ENCODE peak calls at places on chromosome 6, in eight cellular contexts. W, I, P, T, N, C, G and B are unnamed samples.

GRCh38 chr6:136886110-136886509 is 36.0 kb upstream of the SLC35D3 start:
- DNase-seq in W (no peak), I (no peak), P (no peak), T (no peak), N (no peak), C (no peak), G (peak; percentile 54), B (peak; percentile 60)

GRCh38 chr6:106128981-106129761 is 43.0 kb downstream of the PRDM1 start:
- DNase-seq in W (no peak), I (no peak), P (no peak), T (peak; percentile 78), N (no peak), C (peak; percentile 76), G (peak; percentile 86), B (peak; percentile 22)

GRCh38 chr6:108565091-108565766 is 4.5 kb downstream of the FOXO3 start:
- DNase-seq in W (no peak), I (no peak), P (no peak), T (peak; percentile 34), N (no peak), C (no peak), G (peak; percentile 66), B (no peak)

GRCh38 chr6:13013681-13014550 is 297.3 kb downstream of the PHACTR1 start:
- DNase-seq in W (no peak), I (no peak), P (peak; percentile 28), T (peak; percentile 5), N (no peak), C (peak; percentile 2), G (no peak), B (no peak)

GRCh38 chr6:11609324-11610071 is 71.9 kb downstream of the TMEM170B start:
- DNase-seq in W (peak; percentile 37), I (peak; percentile 44), P (no peak), T (peak; percentile 96), N (no peak), C (peak; percentile 50), G (no peak), B (no peak)

GRCh38 chr6:138162104-138162946 is 586 bp downstream of the ARFGEF3 start:
- DNase-seq in W (no peak), I (no peak), P (peak; percentile 42), T (peak; percentile 7), N (no peak), C (peak; percentile 1), G (no peak), B (no peak)

GRCh38 chr6:132715204-132715603 is 1.3 kb upstream of the VNN1 start:
- DNase-seq in W (no peak), I (no peak), P (peak; percentile 39), T (peak; percentile 46), N (no peak), C (peak; percentile 79), G (peak; percentile 69), B (peak; percentile 57)

GRCh38 chr6:1382883-1383728 is 6.3 kb upstream of the FOXF2 start:
- DNase-seq in W (no peak), I (no peak), P (no peak), T (no peak), N (no peak), C (peak; percentile 43), G (no peak), B (no peak)

GRCh38 chr6:96812077-96812703 is 25.1 kb downstream of the GPR63 start:
- DNase-seq in W (no peak), I (no peak), P (no peak), T (peak; percentile 54), N (no peak), C (peak; percentile 34), G (peak; percentile 13), B (no peak)

GRCh38 chr6:105258816-105259215 is 79.0 kb upstream of the POPDC3 start:
- DNase-seq in W (no peak), I (peak; percentile 54), P (no peak), T (no peak), N (no peak), C (no peak), G (no peak), B (no peak)

GRCh38 chr6:90893385-90893784 is 306.5 kb upstream of the MAP3K7 start:
- DNase-seq in W (no peak), I (no peak), P (no peak), T (no peak), N (no peak), C (no peak), G (no peak), B (no peak)

GRCh38 chr6:18242062-18242851 is 22.1 kb downstream of the DEK start:
- DNase-seq in W (no peak), I (no peak), P (no peak), T (peak; percentile 73), N (no peak), C (peak; percentile 90), G (peak; percentile 87), B (peak; percentile 62)

GRCh38 chr6:158411998-158412397 is 99.7 kb downstream of the TULP4 start:
- DNase-seq in W (no peak), I (no peak), P (no peak), T (no peak), N (no peak), C (no peak), G (peak; percentile 95), B (peak; percentile 92)

GRCh38 chr6:6565069-6565468 is 23.5 kb upstream of the LY86 start:
- DNase-seq in W (no peak), I (no peak), P (peak; percentile 55), T (no peak), N (no peak), C (no peak), G (no peak), B (no peak)

GRCh38 chr6:2581611-2582010 is 169.1 kb downstream of the MYLK4 start:
- DNase-seq in W (no peak), I (no peak), P (no peak), T (no peak), N (no peak), C (no peak), G (no peak), B (no peak)

GRCh38 chr6:27096834-27097511 is 150.5 kb upstream of the PRSS16 start:
- DNase-seq in W (peak; percentile 21), I (peak; percentile 51), P (peak; percentile 59), T (peak; percentile 78), N (no peak), C (peak; percentile 76), G (peak; percentile 91), B (peak; percentile 59)

GRCh38 chr6:40852667-40853383 is 186.2 kb downstream of the UNC5CL start:
- DNase-seq in W (no peak), I (no peak), P (peak; percentile 16), T (no peak), N (no peak), C (no peak), G (no peak), B (no peak)
- TF ChIP-seq CTCF in W (peak; percentile 20), I (no peak), P (no peak), T (peak; percentile 54), N (peak; percentile 13), C (peak; percentile 31), G (peak; percentile 46), B (no peak)

GRCh38 chr6:41589223-41589622 is 43.0 kb downstream of the FOXP4 start:
- DNase-seq in W (no peak), I (no peak), P (no peak), T (no peak), N (no peak), C (no peak), G (no peak), B (no peak)

GRCh38 chr6:41588083-41588482 is 41.9 kb downstream of the FOXP4 start:
- DNase-seq in W (no peak), I (no peak), P (no peak), T (no peak), N (no peak), C (no peak), G (no peak), B (no peak)

GRCh38 chr6:41586564-41586963 is 40.4 kb downstream of the FOXP4 start:
- DNase-seq in W (no peak), I (no peak), P (no peak), T (no peak), N (no peak), C (no peak), G (no peak), B (no peak)

GRCh38 chr6:41585605-41586004 is 39.4 kb downstream of the FOXP4 start:
- DNase-seq in W (no peak), I (no peak), P (no peak), T (no peak), N (no peak), C (no peak), G (no peak), B (no peak)

DNA sequence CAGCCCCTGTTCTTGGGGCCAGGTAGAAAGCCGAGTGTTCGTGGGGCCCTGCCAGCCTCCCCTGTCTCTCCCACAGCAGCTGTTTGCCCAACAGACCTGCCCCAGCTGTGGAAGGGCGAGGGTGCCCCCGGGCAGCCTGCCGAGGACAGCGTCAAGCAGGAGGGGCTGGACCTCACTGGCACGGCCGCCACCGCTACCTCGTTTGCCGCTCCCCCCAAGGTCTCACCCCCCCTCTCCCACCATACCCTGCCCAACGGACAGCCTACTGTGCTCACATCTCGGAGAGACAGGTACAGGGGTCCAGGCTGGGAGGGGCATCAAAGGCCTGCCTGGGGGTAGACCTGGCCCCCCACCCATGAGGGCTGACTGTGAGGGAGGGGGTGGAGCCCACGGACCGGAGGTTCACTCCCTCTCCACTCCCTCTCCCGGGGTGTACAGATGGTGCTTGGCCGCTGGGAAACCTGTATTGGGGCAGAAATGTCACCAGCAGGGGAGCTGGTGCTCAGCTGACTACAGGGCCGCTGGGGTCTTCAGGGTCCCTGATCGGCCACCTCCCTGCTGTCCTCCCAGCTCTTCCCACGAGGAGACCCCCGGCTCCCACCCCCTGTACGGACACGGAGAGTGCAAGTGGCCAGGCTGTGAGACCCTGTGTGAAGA is 41.2 kb downstream of the FOXP4 start:
- DNase-seq in W (no peak), I (no peak), P (peak; percentile 59), T (no peak), N (no peak), C (no peak), G (no peak), B (no peak)
- TF ChIP-seq CTCF in W (no peak), I (no peak), P (no peak), T (no peak), N (no peak), C (no peak), G (no peak), B (no peak)

GRCh38 chr6:69704916-69705315 is 91.9 kb downstream of the LMBRD1 start:
- DNase-seq in W (no peak), I (no peak), P (no peak), T (peak; percentile 23), N (no peak), C (no peak), G (no peak), B (no peak)

GRCh38 chr6:69706724-69707123 is 90.1 kb downstream of the LMBRD1 start:
- DNase-seq in W (no peak), I (no peak), P (no peak), T (no peak), N (no peak), C (no peak), G (no peak), B (no peak)

DNA sequence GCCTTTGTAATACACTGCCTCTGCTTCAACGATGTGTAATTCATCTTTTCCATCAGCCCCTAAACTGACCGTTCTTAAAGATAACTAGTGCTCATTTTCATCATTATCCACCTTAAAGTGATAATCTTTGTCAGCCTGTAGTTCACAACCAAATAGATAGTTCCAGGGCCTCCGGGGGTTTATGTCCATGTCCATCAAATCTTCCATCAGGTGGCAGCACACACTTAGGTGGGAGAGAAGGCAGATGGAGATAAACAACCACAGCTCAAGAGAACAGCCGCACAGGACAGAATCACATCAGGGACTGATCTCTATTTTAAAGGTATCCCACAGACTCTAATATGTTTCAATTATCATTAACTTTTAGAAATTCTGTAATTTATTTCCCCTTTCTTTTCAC is 90.9 kb downstream of the LMBRD1 start:
- DNase-seq in W (no peak), I (no peak), P (no peak), T (no peak), N (no peak), C (no peak), G (no peak), B (no peak)
- TF ChIP-seq CTCF in W (no peak), I (no peak), P (no peak), T (no peak), N (no peak), C (no peak), G (no peak), B (no peak)

GRCh38 chr6:72824833-72825232 is 203.0 kb downstream of the KCNQ5 start:
- DNase-seq in W (no peak), I (no peak), P (no peak), T (no peak), N (no peak), C (no peak), G (no peak), B (no peak)
- TF ChIP-seq CTCF in W (no peak), I (no peak), P (no peak), T (no peak), N (no peak), C (no peak), G (no peak), B (no peak)